ENCODE peak calls at places on chromosomes 5 and 9, in five cellular contexts. H is retinal pigment epithelial cell, D is GM23338, O is neural progenitor cell, E is thyroid gland. C is an unnamed sample.

GRCh38 chr5:154215931-154216330 is 25.4 kb downstream of the GALNT10 start:
- DNase-seq in H (no peak), D (no peak), O (no peak), E (no peak), C (no peak)

GRCh38 chr5:53403758-53404157 is 76.7 kb upstream of the FST start:
- DNase-seq in H (no peak), D (no peak), O (no peak), E (no peak), C (no peak)

GRCh38 chr5:159533197-159533596 is 202.9 kb upstream of the IL12B start:
- DNase-seq in H (no peak), D (no peak), O (no peak), E (no peak), C (no peak)

GRCh38 chr5:10391130-10391529 is 37.6 kb downstream of the MARCHF6 start:
- DNase-seq in H (no peak), D (no peak), O (no peak), E (no peak), C (no peak)

GRCh38 chr5:89071101-89071940 is 188.3 kb upstream of the MEF2C start:
- DNase-seq in H (no peak), D (no peak), O (no peak), E (no peak), C (no peak)

GRCh38 chr5:115050860-115051259 is 118.8 kb downstream of the TRIM36 start:
- DNase-seq in H (no peak), D (no peak), O (no peak), E (no peak), C (no peak)

GRCh38 chr9:4229252-4229651 is 70.6 kb downstream of the GLIS3 start:
- DNase-seq in H (no peak), D (no peak), O (no peak), E (no peak), C (no peak)

GRCh38 chr5:175609504-175609903 is 48.4 kb upstream of the HRH2 start:
- DNase-seq in H (no peak), D (no peak), O (no peak), E (no peak), C (no peak)

GRCh38 chr9:129139233-129139992 is 28.2 kb downstream of the PTPA start:
- DNase-seq in H (no peak), D (peak), O (peak), E (peak), C (peak)

GRCh38 chr9:106897681-106898080 is 34.7 kb downstream of the ZNF462 start:
- DNase-seq in H (no peak), D (no peak), O (no peak), E (no peak), C (no peak)

GRCh38 chr5:83368317-83368716 is 103.2 kb upstream of the VCAN start:
- DNase-seq in H (no peak), D (no peak), O (no peak), E (no peak), C (no peak)

GRCh38 chr5:148979104-148979723 is 83.6 kb downstream of the SH3TC2 start:
- DNase-seq in H (no peak), D (no peak), O (no peak), E (peak), C (no peak)

GRCh38 chr5:33322632-33323031 is 118.1 kb upstream of the TARS1 start:
- DNase-seq in H (no peak), D (no peak), O (no peak), E (no peak), C (no peak)

GRCh38 chr5:82045526-82046267 is 73.9 kb downstream of the ATG10 start:
- DNase-seq in H (peak), D (no peak), O (no peak), E (no peak), C (no peak)

GRCh38 chr5:57231607-57232006 is 57.7 kb downstream of the GPBP1 start:
- DNase-seq in H (no peak), D (no peak), O (no peak), E (no peak), C (no peak)

GRCh38 chr9:74496819-74497749 is at the start of gene RORB:
- DNase-seq in H (peak), D (peak), O (peak), E (peak), C (peak)

GRCh38 chr5:150665044-150665443 is 4.0 kb downstream of the MYOZ3 start:
- DNase-seq in H (no peak), D (no peak), O (no peak), E (no peak), C (no peak)

GRCh38 chr9:116361558-116361957 is 208.0 kb downstream of the PAPPA start:
- DNase-seq in H (no peak), D (no peak), O (peak), E (peak), C (no peak)

GRCh38 chr9:114616684-114617520 is 5.8 kb downstream of the TMEM268 start:
- DNase-seq in H (no peak), D (no peak), O (no peak), E (peak), C (peak)

GRCh38 chr5:155004138-155004744 is 9.3 kb upstream of the KIF4B start:
- DNase-seq in H (no peak), D (peak), O (peak), E (no peak), C (peak)

GRCh38 chr9:5951686-5952211 is 61.1 kb downstream of the MLANA start:
- DNase-seq in H (no peak), D (no peak), O (no peak), E (no peak), C (no peak)

GRCh38 chr5:92222449-92222848 is 839.3 kb upstream of the ARRDC3 start:
- DNase-seq in H (no peak), D (peak), O (peak), E (no peak), C (no peak)

GRCh38 chr5:31531888-31532710 is at the start of the genes C5orf22 and DROSHA:
- DNase-seq in H (peak), D (peak), O (peak), E (peak), C (peak)

GRCh38 chr5:1949253-1949652 is 66.5 kb upstream of the IRX4 start:
- DNase-seq in H (no peak), D (no peak), O (no peak), E (no peak), C (no peak)

GRCh38 chr5:108003178-108003577 is 332.4 kb upstream of the EFNA5 start:
- DNase-seq in H (no peak), D (no peak), O (no peak), E (no peak), C (no peak)

GRCh38 chr9:102205251-102205650 is 466.8 kb upstream of the GRIN3A start:
- DNase-seq in H (no peak), D (no peak), O (no peak), E (no peak), C (no peak)

GRCh38 chr5:150227606-150228273 is 37.9 kb downstream of the SLC6A7 start:
- DNase-seq in H (no peak), D (no peak), O (no peak), E (no peak), C (no peak)

GRCh38 chr5:122300374-122300773 is 11.7 kb upstream of the SNCAIP start:
- DNase-seq in H (no peak), D (peak), O (no peak), E (no peak), C (no peak)

GRCh38 chr5:156109317-156110023 is 217.5 kb upstream of the SGCD start:
- DNase-seq in H (no peak), D (no peak), O (no peak), E (no peak), C (no peak)

GRCh38 chr9:131310833-131311554 is 21.5 kb downstream of the PLPP7 start:
- DNase-seq in H (no peak), D (peak), O (peak), E (peak), C (no peak)

GRCh38 chr9:104279535-104280215 is 185.6 kb downstream of the SMC2 start:
- DNase-seq in H (peak), D (no peak), O (no peak), E (no peak), C (no peak)

GRCh38 chr5:109374625-109375024 is 35.1 kb downstream of the PJA2 start:
- DNase-seq in H (no peak), D (no peak), O (no peak), E (no peak), C (no peak)

GRCh38 chr5:32277782-32278181 is 35.0 kb downstream of the MTMR12 start:
- DNase-seq in H (no peak), D (no peak), O (no peak), E (no peak), C (no peak)

GRCh38 chr9:123344273-123345096 is 11.5 kb upstream of the CRB2 start:
- DNase-seq in H (no peak), D (no peak), O (no peak), E (no peak), C (no peak)

GRCh38 chr9:14866200-14866749 is 44.0 kb downstream of the FREM1 start:
- DNase-seq in H (no peak), D (no peak), O (peak), E (no peak), C (no peak)

GRCh38 chr5:141805874-141806273 is 72.3 kb downstream of the PCDH1 start:
- DNase-seq in H (no peak), D (no peak), O (no peak), E (no peak), C (no peak)

GRCh38 chr5:41253109-41253508 is 39.8 kb upstream of the C6 start:
- DNase-seq in H (no peak), D (no peak), O (no peak), E (no peak), C (no peak)

GRCh38 chr5:16862777-16863176 is 73.3 kb downstream of the MYO10 start:
- DNase-seq in H (no peak), D (no peak), O (no peak), E (no peak), C (no peak)
- H3K4me3 ChIP-seq in H (no peak), D (no peak), O (no peak), E (no peak), C (no peak)

GRCh38 chr5:65969539-65970393 is 43.4 kb downstream of the ERBIN start:
- DNase-seq in H (no peak), D (no peak), O (no peak), E (no peak), C (no peak)
- H3K4me3 ChIP-seq in H (no peak), D (no peak), O (no peak), E (no peak), C (no peak)

GRCh38 chr5:140240987-140241706 is 61.8 kb downstream of the PFDN1 start:
- DNase-seq in H (peak), D (peak), O (peak), E (peak), C (peak)
- H3K4me3 ChIP-seq in H (no peak), D (no peak), O (no peak), E (no peak), C (no peak)

DNA sequence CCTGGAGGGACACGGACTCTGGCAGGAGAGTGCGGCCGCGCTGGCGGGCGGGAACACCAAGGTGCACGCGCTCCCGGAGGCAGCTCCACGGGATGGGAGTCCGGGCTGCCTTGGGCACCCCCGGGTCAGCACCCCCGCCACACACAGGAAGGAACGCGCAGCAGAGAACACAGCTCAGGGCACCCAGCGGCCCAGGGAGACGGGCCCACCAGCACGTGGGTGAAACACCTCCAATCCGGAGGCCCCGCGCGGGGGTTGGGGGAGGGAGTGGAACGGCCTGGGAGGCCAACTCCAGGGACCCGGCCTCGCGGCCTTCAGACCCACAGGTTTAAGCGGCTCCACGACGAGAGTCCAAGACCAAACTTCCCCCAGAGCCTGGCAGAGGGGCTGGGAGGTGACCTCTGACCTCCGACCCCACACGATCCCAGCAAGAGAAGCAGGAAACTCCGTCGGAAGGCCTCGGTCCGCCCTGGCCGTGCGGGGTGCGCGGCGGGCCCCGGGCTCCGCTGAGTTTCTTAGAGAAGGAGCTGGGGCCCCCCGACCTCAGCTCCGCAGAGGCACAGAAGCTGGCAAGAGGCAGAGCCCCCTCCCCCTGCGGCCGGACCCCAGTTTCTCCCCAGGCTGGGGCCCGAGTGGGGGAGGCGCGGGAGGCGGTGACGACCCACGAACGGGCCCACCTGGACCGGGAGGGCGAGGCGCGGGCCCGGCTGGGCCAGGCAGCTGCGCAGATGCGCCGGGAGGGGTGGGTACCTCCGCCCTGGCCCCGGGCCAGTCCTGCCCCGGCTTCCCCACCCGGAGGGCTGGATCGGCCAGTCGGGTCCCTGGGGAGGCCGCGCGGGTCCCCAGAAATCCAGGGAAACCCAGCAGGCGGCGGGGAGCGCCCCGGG is 851 bp downstream of the NACC2 start:
- DNase-seq in H (no peak), D (no peak), O (peak), E (peak), C (peak)
- H3K4me3 ChIP-seq in H (peak), D (peak), O (peak), E (peak), C (peak)

GRCh38 chr5:6684075-6684474 is 29.2 kb upstream of the TENT4A start:
- DNase-seq in H (no peak), D (no peak), O (no peak), E (no peak), C (no peak)

GRCh38 chr5:6686501-6686900 is 26.7 kb upstream of the TENT4A start:
- DNase-seq in H (no peak), D (no peak), O (no peak), E (no peak), C (no peak)

GRCh38 chr5:6683241-6683640 is 30.0 kb upstream of the TENT4A start:
- DNase-seq in H (no peak), D (no peak), O (no peak), E (no peak), C (no peak)

GRCh38 chr5:6686916-6687409 is 26.3 kb upstream of the TENT4A start:
- DNase-seq in H (no peak), D (peak), O (peak), E (peak), C (peak)

DNA sequence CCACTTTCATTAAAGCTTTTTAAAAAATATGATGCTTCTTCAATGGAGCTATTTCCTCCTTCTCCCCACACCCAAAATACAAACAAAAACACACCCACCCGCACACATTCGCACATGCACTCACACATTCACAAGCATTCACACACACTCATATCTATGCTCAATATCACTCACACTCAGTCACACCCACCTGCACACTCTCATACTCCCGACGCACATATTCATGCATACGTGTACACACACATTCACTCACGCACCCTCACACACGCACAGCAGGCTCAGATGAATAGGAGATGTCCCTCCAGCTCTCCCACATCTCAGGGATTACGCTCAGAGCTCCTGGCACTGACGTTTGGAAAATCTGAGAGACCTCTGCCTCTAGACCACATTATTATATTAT is 25.7 kb upstream of the TENT4A start:
- DNase-seq in H (no peak), D (no peak), O (no peak), E (no peak), C (no peak)
- H3K4me3 ChIP-seq in H (peak), D (peak), O (peak), E (no peak), C (no peak)

C was measured in body of pancreas.